ENCODE peak calls at places on chromosomes 2 and 18, in eight cellular contexts. F is spleen; W is colonic mucosa; K is brain microvascular endothelial cell; N is hepatocyte; D is fibroblast of lung; X is CD4-positive, alpha-beta T cell; Z is lower lobe of right lung. Q is an unnamed sample.

GRCh38 chr2:138979131-138979530 is 198.9 kb upstream of the NXPH2 start:
- DNase-seq in F (no peak), W (no peak), K (no peak), N (no peak), D (no peak), X (no peak), Z (no peak), Q (no peak)

GRCh38 chr2:111199840-111200239 is 79.1 kb downstream of the BCL2L11 start:
- DNase-seq in F (no peak), W (no peak), K (no peak), N (no peak), D (no peak), X (no peak), Z (no peak), Q (no peak)

GRCh38 chr2:204628926-204629661 is 83.8 kb downstream of the PARD3B start:
- DNase-seq in F (no peak), W (no peak), K (no peak), N (no peak), D (peak), X (no peak), Z (no peak), Q (no peak)

GRCh38 chr18:28666216-28666615 is 489.3 kb upstream of the CDH2 start:
- DNase-seq in F (no peak), W (no peak), K (no peak), N (no peak), D (peak), X (no peak), Z (no peak), Q (no peak)

GRCh38 chr18:48084858-48085257 is 154.4 kb upstream of the SMAD2 start:
- DNase-seq in F (no peak), W (peak), K (no peak), N (no peak), D (no peak), X (no peak), Z (no peak), Q (no peak)

GRCh38 chr2:132677661-132678060 is 7.7 kb upstream of the LYPD1 start:
- DNase-seq in F (no peak), W (no peak), K (peak), N (no peak), D (peak), X (no peak), Z (no peak), Q (no peak)

GRCh38 chr2:119338826-119339561 is 27.6 kb downstream of the C2orf76 start:
- DNase-seq in F (peak), W (peak), K (no peak), N (no peak), D (no peak), X (peak), Z (peak), Q (no peak)

GRCh38 chr18:51630706-51631105 is 433.2 kb upstream of the MEX3C start:
- DNase-seq in F (no peak), W (no peak), K (no peak), N (no peak), D (no peak), X (no peak), Z (no peak), Q (no peak)

GRCh38 chr2:102063360-102063947 is 71.7 kb downstream of the IL1R2 start:
- DNase-seq in F (no peak), W (peak), K (peak), N (peak), D (peak), X (no peak), Z (peak), Q (no peak)

GRCh38 chr2:99707592-99707991 is 217.8 kb upstream of the REV1 start:
- DNase-seq in F (no peak), W (no peak), K (no peak), N (no peak), D (peak), X (no peak), Z (no peak), Q (no peak)

GRCh38 chr2:240229603-240230423 is 89.4 kb upstream of the OTOS start:
- DNase-seq in F (peak), W (peak), K (no peak), N (no peak), D (no peak), X (no peak), Z (no peak), Q (no peak)

GRCh38 chr18:8319798-8320477 is 289.3 kb upstream of the RAB12 start:
- DNase-seq in F (no peak), W (no peak), K (no peak), N (no peak), D (peak), X (no peak), Z (no peak), Q (no peak)

GRCh38 chr18:49980869-49981268 is 167.5 kb upstream of the ACAA2 start:
- DNase-seq in F (no peak), W (no peak), K (no peak), N (no peak), D (no peak), X (no peak), Z (no peak), Q (no peak)

GRCh38 chr2:166331468-166331867 is 44.3 kb downstream of the SCN9A start:
- DNase-seq in F (no peak), W (no peak), K (no peak), N (no peak), D (no peak), X (no peak), Z (no peak), Q (no peak)

GRCh38 chr18:49435170-49435569 is 25.3 kb downstream of the DYM start:
- DNase-seq in F (no peak), W (no peak), K (no peak), N (no peak), D (no peak), X (no peak), Z (no peak), Q (no peak)

GRCh38 chr18:11310476-11311086 is 161.2 kb upstream of the PIEZO2 start:
- DNase-seq in F (no peak), W (peak), K (no peak), N (peak), D (no peak), X (no peak), Z (no peak), Q (no peak)

GRCh38 chr18:55546873-55547704 is 40.9 kb downstream of the TCF4 start:
- DNase-seq in F (no peak), W (peak), K (peak), N (peak), D (peak), X (no peak), Z (no peak), Q (peak)

GRCh38 chr18:8391068-8391467 is 218.2 kb upstream of the RAB12 start:
- DNase-seq in F (no peak), W (no peak), K (peak), N (no peak), D (peak), X (no peak), Z (no peak), Q (no peak)

GRCh38 chr2:25957743-25958142 is 24.6 kb downstream of the KIF3C start:
- DNase-seq in F (no peak), W (no peak), K (no peak), N (no peak), D (no peak), X (no peak), Z (no peak), Q (no peak)

GRCh38 chr2:9699139-9699823 is 68.5 kb upstream of the YWHAQ start:
- DNase-seq in F (no peak), W (no peak), K (peak), N (peak), D (peak), X (no peak), Z (no peak), Q (no peak)

GRCh38 chr2:161265874-161266273 is 42.4 kb upstream of the PSMD14 start:
- DNase-seq in F (no peak), W (no peak), K (no peak), N (no peak), D (no peak), X (no peak), Z (no peak), Q (no peak)

GRCh38 chr2:67641709-67642397 is 244.7 kb downstream of the ETAA1 start:
- DNase-seq in F (no peak), W (no peak), K (no peak), N (peak), D (peak), X (no peak), Z (no peak), Q (peak)

GRCh38 chr2:194445226-194445625 is 1211.8 kb upstream of the SLC39A10 start:
- DNase-seq in F (no peak), W (no peak), K (no peak), N (no peak), D (no peak), X (no peak), Z (no peak), Q (no peak)

GRCh38 chr2:223047260-223047761 is 4.7 kb upstream of the KCNE4 start:
- DNase-seq in F (no peak), W (no peak), K (peak), N (peak), D (peak), X (no peak), Z (no peak), Q (no peak)

GRCh38 chr2:61044596-61044995 is 21.1 kb upstream of the SANBR start:
- DNase-seq in F (no peak), W (no peak), K (no peak), N (no peak), D (no peak), X (no peak), Z (no peak), Q (no peak)

GRCh38 chr2:66684289-66684688 is 249.4 kb downstream of the MEIS1 start:
- DNase-seq in F (no peak), W (no peak), K (no peak), N (no peak), D (peak), X (no peak), Z (no peak), Q (peak)

GRCh38 chr2:119205001-119205669 is 18.5 kb upstream of the STEAP3 start:
- DNase-seq in F (peak), W (no peak), K (no peak), N (no peak), D (no peak), X (no peak), Z (no peak), Q (no peak)

GRCh38 chr18:50696436-50696835 is 123.4 kb downstream of the MRO start:
- DNase-seq in F (no peak), W (no peak), K (no peak), N (no peak), D (no peak), X (no peak), Z (no peak), Q (no peak)

GRCh38 chr2:107553534-107553933 is 273.2 kb upstream of the RGPD4 start:
- DNase-seq in F (no peak), W (no peak), K (no peak), N (no peak), D (peak), X (no peak), Z (no peak), Q (peak)

GRCh38 chr2:107558295-107558694 is 268.4 kb upstream of the RGPD4 start:
- DNase-seq in F (no peak), W (no peak), K (no peak), N (no peak), D (no peak), X (no peak), Z (no peak), Q (no peak)

GRCh38 chr2:107553045-107553444 is 273.6 kb upstream of the RGPD4 start:
- DNase-seq in F (no peak), W (no peak), K (no peak), N (no peak), D (no peak), X (no peak), Z (no peak), Q (no peak)

DNA sequence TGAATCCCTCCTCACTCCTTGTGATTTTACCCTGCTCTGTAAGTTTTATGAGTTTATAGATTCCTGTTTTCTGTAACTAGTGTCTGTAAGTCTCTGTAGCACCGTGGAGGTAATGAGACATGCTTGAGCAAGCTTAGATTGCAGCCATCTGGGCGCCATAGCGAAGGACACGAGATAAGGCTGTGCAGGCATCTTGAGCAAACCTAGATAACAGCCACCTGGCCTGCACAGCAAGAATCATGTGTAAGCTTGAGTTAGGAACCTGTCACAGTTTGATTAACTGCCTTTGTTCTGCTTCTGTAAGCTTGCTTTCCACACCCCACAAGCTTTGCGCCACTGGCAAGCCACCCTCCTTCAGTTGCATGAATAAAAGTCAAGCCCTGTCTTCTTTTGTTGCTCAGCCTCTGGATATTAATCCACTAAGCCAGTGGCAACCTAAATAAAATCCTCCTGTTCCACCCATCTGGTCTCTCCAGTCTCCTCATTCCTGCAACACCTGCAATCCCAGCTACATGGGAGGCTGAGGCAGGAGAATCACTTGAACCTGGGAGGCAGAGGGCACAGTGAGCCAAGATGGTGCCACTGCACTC is 270.6 kb upstream of the RGPD4 start:
- DNase-seq in F (no peak), W (no peak), K (no peak), N (no peak), D (no peak), X (no peak), Z (no peak), Q (peak)
- TF ChIP-seq CTCF in F (no peak), W (no peak), K (no peak), N (no peak), D (no peak), X (no peak), Z (no peak), Q (no peak)

GRCh38 chr18:58391113-58391892 is 237.6 kb downstream of the ALPK2 start:
- DNase-seq in F (no peak), W (no peak), K (no peak), N (no peak), D (no peak), X (no peak), Z (no peak), Q (no peak)
- H3K27ac ChIP-seq in F (no peak), W (no peak), K (no peak), N (peak), D (no peak), X (no peak), Z (no peak), Q (no peak)

DNA sequence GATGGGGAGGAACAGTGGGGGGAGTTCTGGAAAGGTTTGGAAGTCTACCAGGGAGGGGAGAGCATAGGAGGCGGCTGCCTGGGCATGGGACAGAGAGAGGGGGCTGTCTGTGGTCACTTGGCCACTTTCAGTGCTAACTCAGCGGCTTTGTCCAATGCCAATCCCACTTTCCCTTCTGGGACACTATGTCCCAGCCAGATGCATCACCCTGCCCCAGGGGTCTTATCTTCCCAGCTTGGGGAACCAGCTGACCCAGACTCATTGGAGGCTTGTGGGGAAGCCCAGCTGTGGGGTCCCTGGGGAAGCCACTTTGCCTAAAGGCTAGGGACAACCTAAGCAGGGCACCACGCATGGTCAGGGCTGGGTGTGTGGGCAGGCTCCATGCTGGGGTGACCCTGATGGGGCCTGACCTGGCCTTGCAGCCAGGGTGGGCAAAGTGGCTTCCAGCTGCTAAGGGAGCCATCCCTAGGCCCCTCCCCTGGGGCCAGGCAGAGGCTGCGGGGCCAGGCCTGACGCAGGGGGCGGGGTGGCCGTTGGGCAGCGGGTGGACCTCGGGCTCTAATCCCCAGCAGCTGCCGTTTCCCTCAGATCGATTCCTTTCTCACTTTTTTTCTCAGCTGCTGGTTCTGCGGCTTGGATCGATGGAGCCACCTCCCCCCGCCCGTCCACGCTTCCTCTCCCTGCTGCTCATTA is 1.6 kb upstream of the ASIC4 start:
- DNase-seq in F (no peak), W (no peak), K (no peak), N (no peak), D (no peak), X (no peak), Z (no peak), Q (no peak)
- TF ChIP-seq CTCF in F (no peak), W (no peak), K (no peak), N (no peak), D (no peak), X (no peak), Z (no peak), Q (no peak)

GRCh38 chr2:210172219-210172575 is 988 bp upstream of the KANSL1L start:
- DNase-seq in F (no peak), W (no peak), K (no peak), N (no peak), D (no peak), X (no peak), Z (no peak), Q (no peak)
- H3K27ac ChIP-seq in F (no peak), W (peak), K (no peak), N (peak), D (no peak), X (peak), Z (peak), Q (no peak)

DNA sequence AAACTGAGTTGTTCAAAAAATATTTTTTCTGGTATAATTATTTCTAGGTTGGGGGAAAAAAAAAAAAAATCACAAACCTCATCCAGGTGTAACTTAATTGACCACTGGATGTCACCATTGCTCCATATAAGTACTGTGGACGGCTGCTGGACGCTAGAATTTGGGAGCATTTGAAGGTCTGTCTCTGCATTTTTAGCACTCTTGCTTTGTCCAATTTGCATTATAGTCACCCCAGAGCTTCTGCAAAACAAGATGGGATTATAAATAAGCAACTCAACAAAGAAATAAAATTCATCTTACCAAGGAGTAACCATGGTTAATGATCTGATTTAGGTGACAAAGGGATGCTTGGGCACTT is 83.7 kb downstream of the HRH4 start:
- DNase-seq in F (no peak), W (no peak), K (no peak), N (peak), D (no peak), X (no peak), Z (no peak), Q (peak)
- TF ChIP-seq CTCF in F (no peak), W (peak), K (no peak), N (peak), D (peak), X (no peak), Z (peak), Q (peak)

DNA sequence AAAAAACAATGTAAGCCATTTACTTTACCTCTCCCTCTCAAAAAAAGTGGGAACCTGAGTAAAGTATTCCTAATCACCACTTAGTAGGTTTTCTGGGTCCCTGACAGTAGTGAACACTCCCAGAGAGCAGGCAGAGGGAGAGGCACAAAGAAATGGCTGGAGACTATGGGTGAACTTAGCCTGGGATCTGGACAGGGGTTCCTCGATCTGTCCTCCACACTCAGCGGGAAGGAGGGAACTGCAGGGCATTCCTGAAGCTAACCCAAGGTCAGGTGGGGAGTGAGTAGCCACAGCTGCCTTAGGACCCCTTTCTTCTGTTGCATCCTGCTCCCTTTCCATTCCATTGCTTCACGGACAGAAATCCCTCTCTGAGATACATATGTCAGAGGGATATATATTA is 155.3 kb downstream of the TPGS2 start:
- DNase-seq in F (no peak), W (no peak), K (no peak), N (no peak), D (no peak), X (no peak), Z (no peak), Q (no peak)
- H3K27ac ChIP-seq in F (no peak), W (no peak), K (no peak), N (no peak), D (no peak), X (no peak), Z (peak), Q (peak)

DNA sequence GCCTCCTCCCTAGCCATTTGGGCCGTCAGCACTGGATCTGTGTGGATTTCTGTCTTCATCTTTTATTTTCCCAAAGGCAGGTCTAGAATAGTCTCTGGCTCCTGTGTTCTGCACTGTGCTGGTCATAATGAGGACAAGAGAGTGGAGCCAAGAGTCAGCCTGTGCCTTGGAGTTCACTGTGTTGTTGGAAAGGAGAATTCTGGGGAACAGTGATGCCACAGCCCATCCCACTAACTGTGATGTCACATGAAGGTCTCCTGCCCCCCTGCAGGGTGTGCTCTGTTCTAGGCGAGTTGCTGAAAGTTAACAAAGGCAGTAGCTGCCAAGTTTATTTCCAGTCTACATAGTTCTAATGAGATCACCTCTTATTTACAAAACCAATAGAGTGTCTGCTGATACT is 248.5 kb downstream of the TPGS2 start:
- DNase-seq in F (no peak), W (no peak), K (peak), N (no peak), D (peak), X (no peak), Z (no peak), Q (peak)
- TF ChIP-seq CTCF in F (no peak), W (no peak), K (peak), N (no peak), D (no peak), X (no peak), Z (no peak), Q (peak)

DNA sequence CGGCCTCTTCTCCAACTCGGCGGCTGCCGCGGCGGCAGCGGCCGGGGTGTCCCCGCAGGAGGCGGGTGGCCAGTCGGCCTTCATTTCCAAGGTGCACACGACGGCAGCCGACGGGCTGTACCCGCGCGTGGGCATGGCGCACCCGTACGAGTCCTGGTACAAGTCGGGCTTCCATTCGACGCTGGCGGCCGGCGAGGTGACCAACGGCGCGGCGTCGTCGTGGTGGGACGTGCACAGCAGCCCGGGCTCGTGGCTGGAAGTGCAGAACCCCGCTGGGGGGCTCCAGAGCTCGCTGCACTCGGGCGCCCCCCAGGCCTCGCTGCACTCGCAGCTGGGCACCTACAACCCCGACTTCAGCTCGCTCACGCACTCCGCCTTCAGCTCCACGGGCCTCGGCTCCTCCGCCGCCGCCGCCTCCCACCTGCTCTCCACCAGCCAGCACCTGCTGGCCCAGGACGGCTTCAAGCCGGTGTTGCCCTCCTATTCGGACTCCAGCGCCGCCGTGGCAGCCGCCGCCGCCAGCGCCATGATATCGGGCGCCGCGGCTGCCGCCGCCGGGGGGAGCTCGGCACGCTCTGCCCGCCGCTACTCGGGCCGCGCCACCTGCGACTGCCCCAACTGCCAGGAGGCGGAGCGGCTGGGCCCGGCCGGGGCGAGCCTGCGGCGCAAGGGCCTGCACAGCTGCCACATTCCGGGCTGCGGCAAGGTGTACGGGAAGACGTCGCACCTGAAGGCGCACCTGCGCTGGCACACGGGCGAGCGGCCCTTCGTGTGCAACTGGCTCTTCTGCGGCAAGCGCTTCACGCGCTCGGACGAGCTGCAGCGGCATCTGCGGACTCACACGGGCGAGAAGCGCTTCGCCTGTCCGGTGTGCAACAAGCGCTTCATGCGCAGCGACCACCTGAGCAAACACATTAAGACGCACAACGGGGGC is 1.9 kb downstream of the SP9 start:
- DNase-seq in F (peak), W (peak), K (no peak), N (peak), D (no peak), X (no peak), Z (peak), Q (no peak)
- H3K27ac ChIP-seq in F (no peak), W (no peak), K (no peak), N (no peak), D (no peak), X (no peak), Z (no peak), Q (no peak)